ENCODE peak calls at places on chromosomes 12 and 14, in five cellular contexts. S is GM10248; Q is endothelial cell; H is AG09309; K is CD8-positive, alpha-beta T cell. F is an unnamed sample.
A peak's percentile ranks its signal among the peaks of the same experiment; 100 is the strongest.

GRCh38 chr12:82954064-82954463 is 267.4 kb downstream of the TMTC2 start:
- DNase-seq in S (no peak), K (no peak), H (no peak), Q (no peak), F (no peak)

GRCh38 chr14:94113490-94113889 is 3.0 kb downstream of the IFI27 start:
- DNase-seq in K (no peak), H (no peak), Q (no peak), S (no peak), F (no peak)

GRCh38 chr12:116820077-116820656 is 61.1 kb downstream of the HRK start:
- DNase-seq in Q (no peak), K (no peak), S (no peak), H (no peak), F (no peak)

GRCh38 chr14:60508707-60509437 is at the start of gene SIX6:
- DNase-seq in Q (peak; percentile 68), K (no peak), S (peak; percentile 16), H (no peak), F (no peak)

GRCh38 chr12:56631790-56632700 is 1.9 kb upstream of the BAZ2A start:
- DNase-seq in Q (peak; percentile 20), H (no peak), K (no peak), S (peak; percentile 73), F (no peak)

GRCh38 chr12:51722387-51722786 is 126.1 kb downstream of the FIGNL2 start:
- DNase-seq in Q (no peak), K (no peak), H (no peak), S (no peak), F (no peak)

GRCh38 chr12:31533470-31533869 is 57.5 kb downstream of the DENND5B start:
- DNase-seq in Q (no peak), H (no peak), S (no peak), K (no peak), F (no peak)

GRCh38 chr12:120489018-120489417 is 6.9 kb upstream of the DYNLL1 start:
- DNase-seq in H (no peak), S (no peak), K (no peak), Q (no peak), F (no peak)

GRCh38 chr14:22721213-22721612 is 45.3 kb upstream of the OXA1L start:
- DNase-seq in Q (no peak), K (no peak), S (no peak), H (no peak), F (no peak)

GRCh38 chr12:123899368-123899767 is 73.3 kb downstream of the CCDC92 start:
- DNase-seq in S (no peak), Q (no peak), K (no peak), H (no peak), F (no peak)

GRCh38 chr14:78153069-78153351 is 17.2 kb upstream of the NRXN3 start:
- DNase-seq in Q (no peak), H (no peak), K (no peak), S (no peak), F (no peak)

GRCh38 chr14:26522985-26523384 is 74.8 kb downstream of the NOVA1 start:
- DNase-seq in S (no peak), Q (no peak), H (no peak), K (no peak), F (no peak)

GRCh38 chr12:82359115-82359478 is 768 bp downstream of the METTL25 start:
- DNase-seq in Q (peak; percentile 15), H (no peak), K (no peak), S (peak; percentile 18), F (no peak)

GRCh38 chr14:92613008-92613658 is 99.6 kb downstream of the RIN3 start:
- DNase-seq in H (no peak), K (peak; percentile 56), Q (peak; percentile 69), S (peak; percentile 62), F (no peak)

GRCh38 chr12:12266389-12266872 is 413 bp downstream of the LRP6 start:
- DNase-seq in S (peak; percentile 23), K (no peak), Q (peak; percentile 29), H (no peak), F (no peak)

GRCh38 chr14:86885280-86885679 is 1107.7 kb downstream of the GALC start:
- DNase-seq in S (no peak), K (no peak), H (no peak), Q (no peak), F (no peak)

GRCh38 chr14:98791661-98792060 is 480.3 kb downstream of the BCL11B start:
- DNase-seq in K (no peak), Q (no peak), S (no peak), H (no peak), F (no peak)

GRCh38 chr12:124680863-124681778 is 113.7 kb upstream of the NCOR2 start:
- DNase-seq in H (peak; percentile 94), Q (no peak), K (no peak), S (peak; percentile 66), F (no peak)

GRCh38 chr14:42469637-42470426 is 863.2 kb downstream of the LRFN5 start:
- DNase-seq in K (no peak), H (no peak), Q (no peak), S (no peak), F (no peak)

GRCh38 chr12:109740694-109741245 is 27.1 kb downstream of the FAM222A start:
- DNase-seq in S (no peak), K (no peak), H (no peak), Q (no peak), F (no peak)

GRCh38 chr14:36684946-36685345 is 23.3 kb downstream of the PAX9 start:
- DNase-seq in H (no peak), K (no peak), Q (no peak), S (no peak), F (no peak)

GRCh38 chr12:132886529-132887477 is 602 bp downstream of the CHFR start:
- DNase-seq in Q (peak; percentile 43), S (no peak), H (no peak), K (no peak), F (no peak)

GRCh38 chr12:25372969-25373368 is 122.2 kb upstream of the KRAS start:
- DNase-seq in S (no peak), Q (no peak), K (no peak), H (no peak), F (no peak)

GRCh38 chr12:49331360-49332222 is 5.4 kb downstream of the C1QL4 start:
- DNase-seq in Q (peak; percentile 79), S (peak; percentile 16), K (no peak), H (peak; percentile 40), F (peak; percentile 78)

GRCh38 chr12:58888131-58888783 is 32.0 kb downstream of the LRIG3 start:
- DNase-seq in Q (no peak), K (no peak), H (peak; percentile 49), S (no peak), F (no peak)

GRCh38 chr12:94445662-94446061 is 14.0 kb downstream of the CEP83 start:
- DNase-seq in S (no peak), H (no peak), Q (no peak), K (no peak), F (no peak)

GRCh38 chr12:117226505-117226904 is 36.2 kb upstream of the FBXO21 start:
- DNase-seq in H (no peak), S (no peak), K (no peak), Q (no peak), F (no peak)

GRCh38 chr12:111105294-111105693 is 184.9 kb upstream of the MYL2 start:
- DNase-seq in S (no peak), Q (no peak), H (no peak), K (no peak), F (no peak)

GRCh38 chr14:64232095-64232830 is 61.9 kb downstream of the ESR2 start:
- DNase-seq in H (peak; percentile 67), Q (no peak), S (peak; percentile 33), K (no peak), F (no peak)

GRCh38 chr12:79534029-79534867 is 156.5 kb downstream of the PAWR start:
- DNase-seq in S (no peak), H (no peak), Q (no peak), K (no peak), F (no peak)

GRCh38 chr14:44565968-44566367 is 58.9 kb upstream of the FSCB start:
- DNase-seq in S (no peak), K (no peak), Q (no peak), H (no peak), F (no peak)

GRCh38 chr14:35353409-35354172 is 51.0 kb downstream of the NFKBIA start:
- DNase-seq in Q (no peak), S (no peak), K (no peak), H (no peak), F (no peak)
- TF ChIP-seq CTCF in Q (no peak), S (no peak), K (no peak), H (no peak), F (no peak)

GRCh38 chr12:27015730-27016076 is 1.5 kb upstream of the TM7SF3 start:
- DNase-seq in K (no peak), H (no peak), Q (no peak), S (peak; percentile 32), F (no peak)
- TF ChIP-seq CTCF in K (peak; percentile 76), H (peak; percentile 33), Q (peak; percentile 55), S (peak; percentile 23), F (peak; percentile 47)

GRCh38 chr14:68886109-68886434 is 93.0 kb downstream of the ACTN1 start:
- DNase-seq in H (no peak), Q (no peak), S (no peak), K (no peak), F (no peak)
- TF ChIP-seq CTCF in H (no peak), Q (no peak), S (no peak), K (no peak), F (no peak)

GRCh38 chr12:62764251-62764650 is 170.7 kb downstream of the PPM1H start:
- DNase-seq in Q (no peak), S (no peak), K (no peak), H (no peak), F (no peak)
- TF ChIP-seq CTCF in Q (no peak), S (no peak), K (no peak), H (no peak), F (no peak)

GRCh38 chr12:130011611-130012385 is 108.0 kb upstream of the TMEM132D start:
- DNase-seq in Q (no peak), H (no peak), K (no peak), S (no peak), F (no peak)

GRCh38 chr12:130014485-130014807 is 110.6 kb upstream of the TMEM132D start:
- DNase-seq in Q (no peak), H (no peak), K (no peak), S (no peak), F (no peak)

GRCh38 chr12:130016986-130017385 is 113.2 kb upstream of the TMEM132D start:
- DNase-seq in K (no peak), H (no peak), Q (no peak), S (no peak), F (no peak)

GRCh38 chr12:130016194-130016593 is 112.4 kb upstream of the TMEM132D start:
- DNase-seq in H (no peak), Q (no peak), S (no peak), K (no peak), F (no peak)

GRCh38 chr12:130013771-130014484 is 110.1 kb upstream of the TMEM132D start:
- DNase-seq in H (no peak), Q (no peak), S (peak; percentile 64), K (no peak), F (peak; percentile 55)
- TF ChIP-seq CTCF in H (peak; percentile 65), Q (peak; percentile 25), S (peak; percentile 64), K (no peak), F (peak; percentile 74)

DNA sequence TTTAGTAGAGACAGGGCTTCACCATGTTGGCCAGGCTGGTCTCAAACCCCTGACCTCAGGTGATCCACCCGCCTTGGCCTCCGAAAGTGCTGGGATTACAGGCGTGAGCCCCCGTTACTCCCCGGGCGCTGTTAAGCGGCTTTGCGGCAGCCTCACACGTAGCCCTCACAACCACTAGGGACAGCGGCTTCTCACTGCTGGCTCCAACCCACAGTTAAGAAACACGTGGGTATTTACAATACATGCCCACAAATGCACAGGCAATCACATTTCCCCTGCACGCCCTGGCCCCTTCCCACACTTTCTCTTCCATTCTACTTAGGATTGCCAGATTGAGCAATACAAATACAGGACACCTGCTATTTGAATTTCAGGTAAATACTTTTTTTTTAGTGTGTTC is 37.0 kb upstream of the EIF5 start:
- DNase-seq in K (no peak), H (no peak), S (no peak), Q (no peak), F (no peak)
- TF ChIP-seq CTCF in K (no peak), H (no peak), S (no peak), Q (no peak), F (peak; percentile 12)

F was measured in D721Med.